ENCODE peak calls at places on chromosome 1, in seven cellular contexts. G is GM23338, I is stomach, N is left ventricle myocardium inferior, E is uterus, S is suprapubic skin, R is dorsolateral prefrontal cortex. O is an unnamed sample.

GRCh38 chr1:67832737-67833594 is at the start of gene GNG12:
- DNase-seq in G (peak), I (peak), N (peak), E (peak), S (peak), R (peak), O (peak)

GRCh38 chr1:202037706-202038296 is 27.4 kb downstream of the ELF3 start:
- DNase-seq in G (no peak), I (no peak), N (no peak), E (no peak), S (no peak), R (no peak), O (no peak)

GRCh38 chr1:240092301-240093119 is 827 bp downstream of the FMN2 start:
- DNase-seq in G (peak), I (no peak), N (no peak), E (peak), S (no peak), R (peak), O (no peak)

GRCh38 chr1:179831225-179831624 is 46.4 kb downstream of the TOR1AIP2 start:
- DNase-seq in G (no peak), I (no peak), N (no peak), E (no peak), S (no peak), R (no peak), O (no peak)

GRCh38 chr1:11534846-11535245 is 55.9 kb downstream of the DISP3 start:
- DNase-seq in G (no peak), I (no peak), N (no peak), E (no peak), S (no peak), R (no peak), O (no peak)

GRCh38 chr1:60822252-60822651 is 260.1 kb upstream of the NFIA start:
- DNase-seq in G (no peak), I (no peak), N (no peak), E (no peak), S (no peak), R (no peak), O (no peak)

GRCh38 chr1:87814573-87814972 is 485.9 kb downstream of the LMO4 start:
- DNase-seq in G (no peak), I (no peak), N (no peak), E (no peak), S (no peak), R (no peak), O (no peak)

GRCh38 chr1:24694380-24694843 is 50.8 kb upstream of the CLIC4 start:
- DNase-seq in G (no peak), I (no peak), N (peak), E (no peak), S (no peak), R (no peak), O (no peak)

GRCh38 chr1:99441234-99442095 is 177.2 kb downstream of the PLPPR4 start:
- DNase-seq in G (no peak), I (no peak), N (no peak), E (no peak), S (no peak), R (no peak), O (no peak)

GRCh38 chr1:57725318-57725717 is 301.5 kb upstream of the DAB1 start:
- DNase-seq in G (peak), I (no peak), N (no peak), E (no peak), S (no peak), R (no peak), O (no peak)

GRCh38 chr1:229693124-229693523 is 67.1 kb downstream of the URB2 start:
- DNase-seq in G (no peak), I (no peak), N (no peak), E (no peak), S (no peak), R (no peak), O (no peak)

GRCh38 chr1:15244813-15245212 is 2.2 kb upstream of the FHAD1 start:
- DNase-seq in G (peak), I (no peak), N (no peak), E (no peak), S (no peak), R (no peak), O (no peak)

GRCh38 chr1:247528812-247529474 is 7.3 kb downstream of the OR2C3 start:
- DNase-seq in G (no peak), I (no peak), N (no peak), E (no peak), S (no peak), R (no peak), O (no peak)

GRCh38 chr1:225899044-225899925 is 10.3 kb upstream of the LEFTY1 start:
- DNase-seq in G (peak), I (no peak), N (no peak), E (no peak), S (no peak), R (no peak), O (no peak)

GRCh38 chr1:208084220-208084619 is 160.0 kb downstream of the PLXNA2 start:
- DNase-seq in G (no peak), I (no peak), N (no peak), E (no peak), S (no peak), R (no peak), O (no peak)

GRCh38 chr1:235417101-235417697 is 50.0 kb downstream of the TBCE start:
- DNase-seq in G (peak), I (peak), N (no peak), E (peak), S (no peak), R (peak), O (peak)

GRCh38 chr1:225692517-225692879 is 39.6 kb upstream of the ENAH start:
- DNase-seq in G (no peak), I (no peak), N (no peak), E (no peak), S (no peak), R (no peak), O (no peak)

GRCh38 chr1:188889166-188889565 is 1588.5 kb downstream of the BRINP3 start:
- DNase-seq in G (no peak), I (no peak), N (no peak), E (no peak), S (no peak), R (no peak), O (no peak)

GRCh38 chr1:175126347-175126746 is 58.7 kb downstream of the TNN start:
- DNase-seq in G (no peak), I (no peak), N (no peak), E (no peak), S (no peak), R (no peak), O (no peak)

GRCh38 chr1:153945131-153945794 is 1.3 kb downstream of the DENND4B start:
- DNase-seq in G (peak), I (peak), N (peak), E (no peak), S (no peak), R (no peak), O (peak)

GRCh38 chr1:11067716-11068495 is 8.1 kb upstream of the SRM start:
- DNase-seq in G (no peak), I (no peak), N (no peak), E (no peak), S (peak), R (peak), O (no peak)

GRCh38 chr1:2135425-2135824 is 59.1 kb downstream of the FAAP20 start:
- DNase-seq in G (no peak), I (peak), N (peak), E (peak), S (peak), R (no peak), O (no peak)

GRCh38 chr1:167629681-167630567 is at the start of gene RCSD1:
- DNase-seq in G (peak), I (peak), N (peak), E (peak), S (no peak), R (no peak), O (peak)

GRCh38 chr1:183106746-183107145 is 79.3 kb upstream of the LAMC2 start:
- DNase-seq in G (no peak), I (no peak), N (no peak), E (no peak), S (no peak), R (no peak), O (no peak)

GRCh38 chr1:236604218-236605029 is at the start of gene HEATR1:
- DNase-seq in G (peak), I (peak), N (peak), E (peak), S (peak), R (peak), O (peak)
- H3K27ac ChIP-seq in G (peak), I (peak), N (peak), E (peak), S (peak), R (peak), O (peak)

DNA sequence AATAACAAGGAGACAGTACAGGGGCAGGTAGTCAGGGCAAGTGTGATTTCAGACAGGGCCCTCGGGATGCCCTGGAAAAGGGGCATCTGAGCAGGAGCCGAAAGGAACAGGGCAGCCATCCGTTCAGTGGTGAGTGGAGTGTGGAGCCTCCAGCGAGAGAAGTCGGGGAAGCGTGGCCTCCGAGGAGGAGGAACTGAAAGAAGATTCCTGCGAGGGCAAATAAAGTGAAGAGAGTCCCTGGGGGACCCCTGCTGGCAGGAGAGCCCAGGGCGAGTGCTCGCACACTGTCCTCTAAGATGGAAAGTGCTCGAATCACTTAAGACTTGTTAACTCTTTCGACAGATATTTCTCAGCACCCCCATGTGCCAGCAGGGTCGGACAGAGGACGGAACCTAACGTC is 3.5 kb upstream of the UTS2 start:
- DNase-seq in G (peak), I (no peak), N (no peak), E (no peak), S (no peak), R (no peak), O (no peak)
- TF ChIP-seq CTCF in G (peak), I (no peak), N (no peak), E (no peak), S (no peak), R (no peak), O (no peak)

GRCh38 chr1:27147842-27148518 is 6.9 kb downstream of the SLC9A1 start:
- DNase-seq in G (no peak), I (no peak), N (no peak), E (no peak), S (no peak), R (no peak), O (no peak)
- H3K27ac ChIP-seq in G (no peak), I (peak), N (peak), E (no peak), S (no peak), R (peak), O (peak)

DNA sequence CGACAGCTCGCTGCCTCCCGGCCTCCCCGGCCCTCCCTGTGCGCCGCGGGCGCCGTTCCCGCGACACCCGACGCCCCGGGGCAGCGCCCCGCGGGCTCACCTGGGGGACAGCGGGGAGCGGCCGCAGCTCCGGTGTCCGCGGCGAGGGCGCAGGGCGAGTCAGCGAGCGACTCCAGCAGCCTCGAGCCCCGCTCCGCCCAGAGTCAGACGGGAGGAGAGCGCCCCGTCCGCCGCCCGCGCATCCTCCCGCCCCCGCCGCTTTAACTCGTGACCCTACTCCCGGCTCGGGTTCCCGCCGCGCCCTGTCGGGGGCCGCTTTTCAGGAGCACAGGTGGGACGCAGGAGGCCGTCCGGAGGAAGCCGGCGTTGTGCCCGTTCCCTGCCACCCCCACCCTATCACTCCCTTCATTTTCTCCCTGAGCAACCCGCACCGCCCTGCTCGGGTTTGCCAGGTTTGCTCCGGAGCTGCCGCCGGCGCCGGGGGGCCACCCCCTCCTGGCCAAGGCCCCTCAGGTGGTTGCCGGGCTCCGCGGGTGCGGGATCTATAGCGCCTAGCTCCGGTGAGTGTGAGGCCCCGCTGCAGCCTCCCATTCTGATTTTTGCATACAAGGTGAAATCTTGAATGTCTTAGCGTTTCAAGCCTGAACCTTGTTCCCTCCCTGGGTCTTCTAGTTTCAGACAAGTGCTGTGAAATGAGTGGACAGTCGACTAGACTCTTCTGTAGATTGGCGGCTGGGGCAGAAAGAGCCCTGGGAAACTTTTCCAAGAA is at the start of gene MCOLN3:
- DNase-seq in G (peak), I (peak), N (peak), E (peak), S (peak), R (no peak), O (no peak)
- TF ChIP-seq CTCF in G (no peak), I (no peak), N (no peak), E (no peak), S (no peak), R (no peak), O (no peak)

GRCh38 chr1:94538243-94538827 is 3.2 kb downstream of the F3 start:
- DNase-seq in G (peak), I (no peak), N (no peak), E (no peak), S (no peak), R (no peak), O (no peak)
- H3K27ac ChIP-seq in G (no peak), I (peak), N (peak), E (no peak), S (no peak), R (no peak), O (no peak)

GRCh38 chr1:161987872-161988271 is 35.8 kb downstream of the OLFML2B start:
- DNase-seq in G (no peak), I (no peak), N (no peak), E (no peak), S (no peak), R (no peak), O (no peak)

GRCh38 chr1:161989801-161990200 is 33.9 kb downstream of the OLFML2B start:
- DNase-seq in G (no peak), I (no peak), N (no peak), E (no peak), S (no peak), R (no peak), O (no peak)

GRCh38 chr1:161987303-161987702 is 36.4 kb downstream of the OLFML2B start:
- DNase-seq in G (no peak), I (no peak), N (no peak), E (no peak), S (no peak), R (no peak), O (no peak)

GRCh38 chr1:161988413-161988812 is 35.3 kb downstream of the OLFML2B start:
- DNase-seq in G (no peak), I (no peak), N (no peak), E (no peak), S (no peak), R (no peak), O (no peak)

GRCh38 chr1:161989108-161989507 is 34.6 kb downstream of the OLFML2B start:
- DNase-seq in G (no peak), I (no peak), N (no peak), E (no peak), S (no peak), R (no peak), O (no peak)
- TF ChIP-seq CTCF in G (peak), I (no peak), N (no peak), E (no peak), S (no peak), R (no peak), O (no peak)

GRCh38 chr1:145720878-145721671 is 1.8 kb downstream of the CD160 start:
- DNase-seq in G (peak), I (peak), N (peak), E (peak), S (peak), R (peak), O (peak)
- H3K27ac ChIP-seq in G (no peak), I (no peak), N (no peak), E (no peak), S (no peak), R (peak), O (no peak)